ENCODE peak calls at places on chromosomes 11 and 22, in four cellular contexts. One of them, this sample, is unnamed.

GRCh38 chr11:16293204-16293681 is 63.1 kb downstream of the SOX6 start:
- DNase-seq in IMR-90: peak; percentile 76
- DNase-seq in neuronal stem cell: no peak
- DNase-seq in OCI-LY7: no peak
- DNase-seq in this sample: no peak

GRCh38 chr22:49936018-49936972 is 17.9 kb downstream of the CRELD2 start:
- DNase-seq in IMR-90: peak; percentile 86
- DNase-seq in neuronal stem cell: no peak
- DNase-seq in OCI-LY7: peak; percentile 83
- DNase-seq in this sample: peak; percentile 86

GRCh38 chr11:10885703-10886363 is 28.0 kb upstream of the ZBED5 start:
- DNase-seq in IMR-90: peak; percentile 90
- DNase-seq in neuronal stem cell: no peak
- DNase-seq in OCI-LY7: no peak
- DNase-seq in this sample: no peak

GRCh38 chr11:88655163-88655562 is 317.6 kb upstream of the CTSC start:
- DNase-seq in IMR-90: no peak
- DNase-seq in neuronal stem cell: no peak
- DNase-seq in OCI-LY7: no peak
- DNase-seq in this sample: no peak

GRCh38 chr11:130879836-130880235 is 36.4 kb downstream of the SNX19 start:
- DNase-seq in IMR-90: no peak
- DNase-seq in neuronal stem cell: no peak
- DNase-seq in OCI-LY7: no peak
- DNase-seq in this sample: no peak

GRCh38 chr11:120181446-120181992 is 29.3 kb upstream of the OAF start:
- DNase-seq in IMR-90: no peak
- DNase-seq in neuronal stem cell: no peak
- DNase-seq in OCI-LY7: no peak
- DNase-seq in this sample: no peak

GRCh38 chr11:2573240-2574042 is 126.4 kb downstream of the KCNQ1OT1 start:
- DNase-seq in IMR-90: no peak
- DNase-seq in neuronal stem cell: no peak
- DNase-seq in OCI-LY7: no peak
- DNase-seq in this sample: no peak

GRCh38 chr22:17563936-17564391 is 666 bp downstream of the SLC25A18 start:
- DNase-seq in IMR-90: peak; percentile 27
- DNase-seq in neuronal stem cell: no peak
- DNase-seq in OCI-LY7: no peak
- DNase-seq in this sample: no peak

GRCh38 chr11:90344546-90344945 is 121.7 kb upstream of the CHORDC1 start:
- DNase-seq in IMR-90: no peak
- DNase-seq in neuronal stem cell: no peak
- DNase-seq in OCI-LY7: no peak
- DNase-seq in this sample: no peak

GRCh38 chr11:100925935-100926334 is 203.7 kb downstream of the PGR start:
- DNase-seq in IMR-90: peak; percentile 89
- DNase-seq in neuronal stem cell: no peak
- DNase-seq in OCI-LY7: no peak
- DNase-seq in this sample: no peak

GRCh38 chr11:28596816-28597215 is 488.6 kb downstream of the METTL15 start:
- DNase-seq in IMR-90: no peak
- DNase-seq in neuronal stem cell: no peak
- DNase-seq in OCI-LY7: no peak
- DNase-seq in this sample: no peak

GRCh38 chr22:37117092-37117491 is 7.6 kb upstream of the TMPRSS6 start:
- DNase-seq in IMR-90: no peak
- DNase-seq in neuronal stem cell: no peak
- DNase-seq in OCI-LY7: no peak
- DNase-seq in this sample: no peak

GRCh38 chr11:31809857-31810778 is 1.0 kb downstream of the PAX6 start:
- DNase-seq in IMR-90: peak; percentile 28
- DNase-seq in neuronal stem cell: no peak
- DNase-seq in OCI-LY7: no peak
- DNase-seq in this sample: no peak

GRCh38 chr11:22832315-22833041 is 2.9 kb upstream of the SVIP start:
- DNase-seq in IMR-90: no peak
- DNase-seq in neuronal stem cell: no peak
- DNase-seq in OCI-LY7: no peak
- DNase-seq in this sample: no peak

GRCh38 chr11:22829231-22830081 is at the start of gene SVIP:
- DNase-seq in IMR-90: peak; percentile 87
- DNase-seq in neuronal stem cell: peak; percentile 84
- DNase-seq in OCI-LY7: no peak
- DNase-seq in this sample: peak; percentile 96

GRCh38 chr11:22830082-22830414 is 447 bp upstream of the SVIP start:
- DNase-seq in IMR-90: no peak
- DNase-seq in neuronal stem cell: no peak
- DNase-seq in OCI-LY7: no peak
- DNase-seq in this sample: no peak

GRCh38 chr11:22828373-22828772 is 1.2 kb downstream of the SVIP start:
- DNase-seq in IMR-90: no peak
- DNase-seq in neuronal stem cell: no peak
- DNase-seq in OCI-LY7: no peak
- DNase-seq in this sample: peak; percentile 7
- H3K27ac ChIP-seq in IMR-90: no peak overlapping the region
- H3K27ac ChIP-seq in neuronal stem cell: no peak overlapping the region
- H3K27ac ChIP-seq in OCI-LY7: no peak overlapping the region
- H3K27ac ChIP-seq in this sample: peak overlapping the region; percentile 54

GRCh38 chr11:128786507-128786906 is 80.6 kb downstream of the KCNJ1 start:
- DNase-seq in IMR-90: no peak
- DNase-seq in neuronal stem cell: no peak
- DNase-seq in OCI-LY7: no peak
- DNase-seq in this sample: no peak

GRCh38 chr11:128779036-128779435 is 85.2 kb downstream of the FLI1 start:
- DNase-seq in IMR-90: peak; percentile 68
- DNase-seq in neuronal stem cell: no peak
- DNase-seq in OCI-LY7: no peak
- DNase-seq in this sample: no peak

GRCh38 chr11:128783513-128783912 is 83.6 kb downstream of the KCNJ1 start:
- DNase-seq in IMR-90: no peak
- DNase-seq in neuronal stem cell: no peak
- DNase-seq in OCI-LY7: no peak
- DNase-seq in this sample: no peak

GRCh38 chr11:128789497-128790080 is 77.5 kb downstream of the KCNJ1 start:
- DNase-seq in IMR-90: peak; percentile 8
- DNase-seq in neuronal stem cell: no peak
- DNase-seq in OCI-LY7: no peak
- DNase-seq in this sample: no peak

GRCh38 chr11:128784059-128784804 is 82.9 kb downstream of the KCNJ1 start:
- DNase-seq in IMR-90: no peak
- DNase-seq in neuronal stem cell: no peak
- DNase-seq in OCI-LY7: no peak
- DNase-seq in this sample: no peak
- H3K4me2 ChIP-seq in IMR-90: no peak overlapping the region
- H3K4me2 ChIP-seq in neuronal stem cell: no peak overlapping the region
- H3K4me2 ChIP-seq in OCI-LY7: no peak overlapping the region
- H3K4me2 ChIP-seq in this sample: no peak overlapping the region

GRCh38 chr11:9399466-9399865 is 15.0 kb downstream of the IPO7 start:
- DNase-seq in IMR-90: peak; percentile 63
- DNase-seq in neuronal stem cell: no peak
- DNase-seq in OCI-LY7: no peak
- DNase-seq in this sample: no peak
- H3K27ac ChIP-seq in IMR-90: no peak overlapping the region
- H3K27ac ChIP-seq in neuronal stem cell: no peak overlapping the region
- H3K27ac ChIP-seq in OCI-LY7: no peak overlapping the region
- H3K27ac ChIP-seq in this sample: no peak overlapping the region

GRCh38 chr22:43153916-43154315 is 2.6 kb downstream of the TSPO start:
- DNase-seq in IMR-90: no peak
- DNase-seq in neuronal stem cell: no peak
- DNase-seq in OCI-LY7: no peak
- DNase-seq in this sample: no peak
- H3K4me2 ChIP-seq in IMR-90: no peak overlapping the region
- H3K4me2 ChIP-seq in neuronal stem cell: no peak overlapping the region
- H3K4me2 ChIP-seq in OCI-LY7: peak overlapping the region; percentile 20
- H3K4me2 ChIP-seq in this sample: no peak overlapping the region

GRCh38 chr11:96049426-96049825 is 125.5 kb upstream of the MTMR2 start:
- DNase-seq in IMR-90: peak; percentile 76
- DNase-seq in neuronal stem cell: no peak
- DNase-seq in OCI-LY7: no peak
- DNase-seq in this sample: no peak
- H3K27ac ChIP-seq in IMR-90: no peak overlapping the region
- H3K27ac ChIP-seq in neuronal stem cell: no peak overlapping the region
- H3K27ac ChIP-seq in OCI-LY7: no peak overlapping the region
- H3K27ac ChIP-seq in this sample: no peak overlapping the region

DNA sequence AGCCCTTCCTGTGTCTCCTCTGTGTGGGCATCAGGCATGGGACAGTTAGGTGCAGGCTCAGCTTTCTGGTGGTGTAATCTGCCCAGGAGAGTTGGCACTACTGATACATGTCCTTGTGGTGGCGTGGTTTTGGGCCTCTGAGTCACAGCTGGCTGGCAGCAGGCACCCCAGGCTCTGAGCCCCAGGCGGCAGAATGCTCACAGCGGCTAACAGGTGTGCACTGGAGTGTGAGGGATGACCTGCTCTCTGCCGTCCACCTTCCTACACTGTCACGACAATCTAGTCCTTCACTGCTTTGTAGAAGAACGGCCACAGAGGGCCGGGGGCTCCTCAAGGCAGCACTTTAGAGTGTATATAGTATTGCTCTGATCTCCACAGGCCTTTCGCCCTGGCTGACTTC is 100.3 kb upstream of the PITPNB start:
- DNase-seq in IMR-90: no peak
- DNase-seq in neuronal stem cell: no peak
- DNase-seq in OCI-LY7: no peak
- DNase-seq in this sample: peak; percentile 51
- H3K4me2 ChIP-seq in IMR-90: no peak overlapping the region
- H3K4me2 ChIP-seq in neuronal stem cell: no peak overlapping the region
- H3K4me2 ChIP-seq in OCI-LY7: no peak overlapping the region
- H3K4me2 ChIP-seq in this sample: no peak overlapping the region

This sample was measured in DND-41.